ENCODE peak calls at places on chromosomes 2 and 18, in seven cellular contexts. F, Y, D, U, E, S and G are unnamed samples.

GRCh38 chr18:70329076-70329475 is 40.2 kb downstream of the SOCS6 start:
- DNase-seq in Y (no peak), E (no peak), F (no peak), S (no peak), D (no peak), U (no peak), G (peak)

GRCh38 chr18:79601234-79601633 is 78.4 kb upstream of the CTDP1 start:
- DNase-seq in U (peak), F (no peak), E (no peak), D (no peak), S (no peak), Y (no peak), G (no peak)

GRCh38 chr18:617970-618504 is 21.2 kb downstream of the CLUL1 start:
- DNase-seq in S (no peak), Y (no peak), U (no peak), F (no peak), D (no peak), E (no peak), G (no peak)

GRCh38 chr2:64750001-64750816 is 96.5 kb upstream of the SERTAD2 start:
- DNase-seq in D (peak), F (peak), Y (peak), E (peak), S (no peak), U (peak), G (peak)

GRCh38 chr2:159893439-159893838 is 95.4 kb upstream of the CD302 start:
- DNase-seq in S (no peak), Y (no peak), E (no peak), U (no peak), F (no peak), D (no peak), G (no peak)

GRCh38 chr18:3478262-3478978 is 28.4 kb downstream of the TGIF1 start:
- DNase-seq in D (no peak), E (no peak), Y (peak), U (no peak), F (no peak), S (no peak), G (peak)

GRCh38 chr2:190867182-190867581 is 13.4 kb upstream of the GLS start:
- DNase-seq in S (no peak), Y (no peak), F (no peak), U (no peak), E (no peak), D (peak), G (peak)

GRCh38 chr2:63537306-63537705 is 51.0 kb downstream of the WDPCP start:
- DNase-seq in F (no peak), S (no peak), D (no peak), U (peak), Y (peak), E (no peak), G (peak)

GRCh38 chr2:3665886-3666612 is 8.0 kb downstream of the ALLC start:
- DNase-seq in U (no peak), F (peak), E (no peak), D (no peak), Y (no peak), S (no peak), G (no peak)

GRCh38 chr18:6757966-6758365 is 28.4 kb downstream of the ARHGAP28 start:
- DNase-seq in Y (no peak), E (no peak), U (peak), S (peak), F (no peak), D (no peak), G (no peak)

GRCh38 chr18:10475633-10476388 is 21.4 kb downstream of the APCDD1 start:
- DNase-seq in F (no peak), S (no peak), Y (no peak), D (no peak), U (no peak), E (no peak), G (no peak)

GRCh38 chr2:223972656-223973102 is 15.4 kb downstream of the MRPL44 start:
- DNase-seq in D (no peak), F (no peak), S (no peak), E (no peak), Y (no peak), U (peak), G (no peak)

GRCh38 chr2:104033399-104033798 is 820.5 kb upstream of the POU3F3 start:
- DNase-seq in E (no peak), Y (no peak), F (no peak), D (no peak), S (peak), U (peak), G (peak)

GRCh38 chr18:36610716-36611115 is 218.1 kb downstream of the TPGS2 start:
- DNase-seq in Y (no peak), E (peak), D (no peak), S (no peak), F (no peak), U (peak), G (no peak)

GRCh38 chr18:68847219-68847860 is 49.5 kb downstream of the CCDC102B start:
- DNase-seq in S (peak), F (no peak), Y (no peak), D (peak), E (no peak), U (peak), G (peak)

GRCh38 chr2:231483398-231484329 is 19.4 kb upstream of the NCL start:
- DNase-seq in U (no peak), F (peak), D (no peak), Y (no peak), E (no peak), S (no peak), G (peak)

GRCh38 chr2:188978291-188979081 is 4.3 kb downstream of the COL3A1 start:
- DNase-seq in S (peak), Y (peak), U (peak), D (peak), F (no peak), E (no peak), G (peak)

GRCh38 chr2:25711641-25712369 is 38.4 kb upstream of the DTNB start:
- DNase-seq in F (no peak), S (no peak), D (no peak), E (peak), U (no peak), Y (no peak), G (no peak)

GRCh38 chr2:104562537-104562936 is 291.4 kb upstream of the POU3F3 start:
- DNase-seq in D (no peak), E (no peak), Y (no peak), S (no peak), U (peak), F (no peak), G (no peak)

GRCh38 chr18:28161608-28162599 is 15.0 kb downstream of the CDH2 start:
- DNase-seq in Y (peak), S (no peak), E (peak), D (no peak), F (no peak), U (no peak), G (peak)

GRCh38 chr18:7617738-7618422 is 50.8 kb downstream of the PTPRM start:
- DNase-seq in E (no peak), D (peak), U (peak), F (no peak), S (peak), Y (peak), G (peak)

GRCh38 chr2:127023504-127023903 is 83.5 kb downstream of the BIN1 start:
- DNase-seq in S (no peak), F (no peak), D (no peak), E (no peak), U (no peak), Y (no peak), G (no peak)

GRCh38 chr2:23269747-23270146 is 115.2 kb upstream of the KLHL29 start:
- DNase-seq in D (peak), S (no peak), F (no peak), E (no peak), Y (no peak), U (peak), G (peak)

GRCh38 chr2:105881286-105882136 is 136.8 kb downstream of the NCK2 start:
- DNase-seq in D (no peak), U (no peak), Y (no peak), S (no peak), E (no peak), F (no peak), G (no peak)

GRCh38 chr2:172600644-172601043 is 44.8 kb downstream of the PDK1 start:
- DNase-seq in S (no peak), F (no peak), D (no peak), E (no peak), U (peak), Y (no peak), G (no peak)

GRCh38 chr2:46334389-46335345 is 37.5 kb downstream of the EPAS1 start:
- DNase-seq in U (no peak), F (no peak), D (peak), E (no peak), S (no peak), Y (peak), G (peak)

GRCh38 chr18:26813043-26813442 is 52.5 kb downstream of the AQP4 start:
- DNase-seq in Y (no peak), E (peak), D (no peak), U (peak), S (peak), F (peak), G (peak)

GRCh38 chr18:13464432-13465125 is 246.0 kb downstream of the LDLRAD4 start:
- DNase-seq in E (no peak), F (peak), D (no peak), Y (no peak), S (no peak), U (no peak), G (no peak)

GRCh38 chr2:28394331-28394877 is 1.7 kb downstream of the FOSL2 start:
- DNase-seq in D (peak), F (no peak), E (no peak), S (no peak), U (no peak), Y (peak), G (peak)
- H3K4me3 ChIP-seq in D (peak), F (peak), E (no peak), S (peak), U (no peak), Y (peak), G (peak)

DNA sequence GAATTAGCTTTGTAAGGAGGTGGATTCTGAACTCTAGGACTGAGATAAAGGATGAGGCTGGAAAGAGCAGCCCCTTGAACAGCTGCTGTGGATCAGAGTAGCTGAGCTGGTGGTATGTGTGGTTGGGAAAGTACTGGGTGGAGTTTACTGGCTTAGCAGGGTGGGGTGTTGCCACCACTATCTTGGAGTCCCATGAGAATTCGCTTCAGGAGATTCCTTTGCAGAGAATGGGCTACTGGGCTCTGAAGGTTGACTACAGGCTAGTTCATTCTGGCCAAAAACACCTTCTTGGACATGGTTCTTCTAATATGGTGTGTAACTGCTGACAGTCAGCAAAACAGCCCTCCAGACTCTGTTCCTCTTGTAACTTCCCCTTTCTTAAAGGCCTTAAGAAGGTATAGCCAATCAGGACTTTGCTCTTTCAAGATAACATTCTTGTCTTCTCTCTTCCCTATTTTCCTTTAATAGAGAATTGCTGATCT is 52.7 kb downstream of the TET3 start:
- DNase-seq in Y (peak), E (no peak), D (peak), U (peak), F (no peak), S (no peak), G (peak)
- H3K4me3 ChIP-seq in Y (no peak), E (no peak), D (no peak), U (no peak), F (no peak), S (no peak), G (no peak)

DNA sequence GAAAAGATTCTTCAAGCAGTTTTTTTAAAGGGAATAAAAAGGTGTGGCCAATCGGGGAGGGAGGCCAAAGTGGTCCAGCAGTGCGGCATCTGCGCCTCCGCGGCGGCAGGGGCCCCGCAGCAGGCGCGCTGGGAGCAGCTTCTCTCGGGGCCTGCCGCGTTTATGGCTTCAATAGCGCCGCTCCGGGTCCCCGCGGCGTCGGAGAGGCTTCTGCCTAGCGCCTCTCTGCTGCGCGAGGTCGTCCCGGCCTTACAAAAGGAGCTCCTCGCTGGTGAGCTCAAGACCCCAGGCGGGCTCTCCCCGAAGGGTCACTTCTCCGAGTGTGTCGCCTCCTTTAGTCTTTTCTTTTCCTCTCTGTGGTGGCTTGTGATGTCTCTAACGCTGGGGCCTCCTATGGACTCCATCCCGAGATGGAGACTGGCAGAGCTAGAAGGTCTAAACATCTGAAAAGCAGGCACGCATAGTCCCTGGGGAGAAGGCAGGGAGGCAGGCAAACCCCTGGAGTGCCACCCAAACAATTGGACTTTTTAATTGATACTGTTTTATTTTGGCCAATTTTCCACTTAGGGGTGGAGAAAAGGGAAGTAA is 67.1 kb downstream of the SUMO1 start:
- DNase-seq in D (no peak), Y (peak), E (no peak), U (peak), F (no peak), S (no peak), G (peak)
- H3K4me3 ChIP-seq in D (peak), Y (no peak), E (no peak), U (no peak), F (peak), S (no peak), G (peak)

GRCh38 chr2:200713003-200713703 is 98.6 kb upstream of the BZW1 start:
- DNase-seq in E (peak), F (peak), U (peak), S (peak), Y (peak), D (peak), G (peak)
- H3K4me3 ChIP-seq in E (no peak), F (peak), U (no peak), S (peak), Y (peak), D (peak), G (peak)

DNA sequence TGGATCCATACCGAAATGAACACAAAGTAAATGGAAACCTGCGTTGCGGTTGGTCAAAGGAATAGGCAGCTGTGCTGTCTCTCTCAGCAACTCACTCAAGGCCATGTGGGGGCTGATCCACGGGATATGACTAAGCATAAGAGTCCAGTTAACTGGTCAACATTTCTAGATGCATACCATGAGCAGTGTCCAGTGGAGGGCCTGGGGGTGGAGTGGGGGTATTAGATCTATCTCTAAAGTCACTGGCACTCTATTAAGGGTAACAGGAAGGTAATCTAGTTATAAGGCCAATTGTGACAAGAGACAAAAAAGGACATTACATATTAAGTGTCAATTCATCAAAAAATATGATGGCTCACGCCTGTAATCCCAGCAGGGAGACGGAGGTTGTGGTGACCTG is 136.8 kb downstream of the TTC32 start:
- DNase-seq in F (no peak), D (no peak), U (no peak), S (no peak), Y (no peak), E (no peak), G (no peak)
- H3K4me3 ChIP-seq in F (no peak), D (no peak), U (no peak), S (no peak), Y (no peak), E (no peak), G (no peak)